ENCODE peak calls at places on chromosome 6, in four cellular contexts. Q is SK-N-SH, Y is GM12878, V is HepG2. I is an unnamed sample.
A peak's percentile ranks its signal among the peaks of the same experiment; 100 is the strongest.

GRCh38 chr6:167000759-167001158 is 1.6 kb downstream of the CEP43 start:
- DNase-seq in Q (no peak), Y (no peak), V (no peak), I (no peak)

GRCh38 chr6:142902636-142903053 is 42.3 kb downstream of the HIVEP2 start:
- DNase-seq in Q (peak; percentile 19), Y (peak; percentile 67), V (peak; percentile 85), I (no peak)

GRCh38 chr6:157055863-157056262 is 267.5 kb downstream of the TMEM242 start:
- DNase-seq in Q (no peak), Y (no peak), V (no peak), I (no peak)

GRCh38 chr6:169045486-169045885 is 208.2 kb downstream of the THBS2 start:
- DNase-seq in Q (no peak), Y (no peak), V (no peak), I (no peak)

GRCh38 chr6:10420546-10421507 is 6.0 kb upstream of the TFAP2A start:
- DNase-seq in Q (no peak), Y (no peak), V (no peak), I (no peak)

GRCh38 chr6:120116343-120116742 is 766.8 kb upstream of the MAN1A1 start:
- DNase-seq in Q (no peak), Y (no peak), V (no peak), I (no peak)

GRCh38 chr6:113980937-113981554 is 10.1 kb upstream of the HDAC2 start:
- DNase-seq in Q (peak; percentile 67), Y (no peak), V (peak; percentile 45), I (peak; percentile 25)

GRCh38 chr6:89509719-89510339 is 76.9 kb downstream of the ANKRD6 start:
- DNase-seq in Q (peak; percentile 24), Y (no peak), V (peak; percentile 68), I (peak; percentile 14)

GRCh38 chr6:15620616-15621015 is 42.2 kb downstream of the DTNBP1 start:
- DNase-seq in Q (peak; percentile 10), Y (no peak), V (no peak), I (no peak)

GRCh38 chr6:2976571-2977085 is 5.3 kb upstream of the SERPINB6 start:
- DNase-seq in Q (no peak), Y (no peak), V (no peak), I (no peak)

GRCh38 chr6:100493206-100493888 is 28.6 kb upstream of the SIM1 start:
- DNase-seq in Q (no peak), Y (no peak), V (no peak), I (no peak)

GRCh38 chr6:31246051-31246495 is 25.8 kb downstream of the HLA-C start:
- DNase-seq in Q (no peak), Y (no peak), V (peak; percentile 68), I (no peak)
- TF ChIP-seq YY1 in Q (no peak), Y (no peak), V (no peak), I (no peak)

GRCh38 chr6:125981566-125982185 is 4.7 kb upstream of the TRMT11 start:
- DNase-seq in Q (no peak), Y (no peak), V (no peak), I (no peak)

GRCh38 chr6:125985522-125985921 is 818 bp upstream of the TRMT11 start:
- DNase-seq in Q (no peak), Y (no peak), V (peak; percentile 21), I (no peak)

GRCh38 chr6:125985967-125986294 is 409 bp upstream of the TRMT11 start:
- DNase-seq in Q (no peak), Y (no peak), V (no peak), I (no peak)

GRCh38 chr6:125984311-125984710 is 2.0 kb upstream of the TRMT11 start:
- DNase-seq in Q (no peak), Y (no peak), V (no peak), I (no peak)

DNA sequence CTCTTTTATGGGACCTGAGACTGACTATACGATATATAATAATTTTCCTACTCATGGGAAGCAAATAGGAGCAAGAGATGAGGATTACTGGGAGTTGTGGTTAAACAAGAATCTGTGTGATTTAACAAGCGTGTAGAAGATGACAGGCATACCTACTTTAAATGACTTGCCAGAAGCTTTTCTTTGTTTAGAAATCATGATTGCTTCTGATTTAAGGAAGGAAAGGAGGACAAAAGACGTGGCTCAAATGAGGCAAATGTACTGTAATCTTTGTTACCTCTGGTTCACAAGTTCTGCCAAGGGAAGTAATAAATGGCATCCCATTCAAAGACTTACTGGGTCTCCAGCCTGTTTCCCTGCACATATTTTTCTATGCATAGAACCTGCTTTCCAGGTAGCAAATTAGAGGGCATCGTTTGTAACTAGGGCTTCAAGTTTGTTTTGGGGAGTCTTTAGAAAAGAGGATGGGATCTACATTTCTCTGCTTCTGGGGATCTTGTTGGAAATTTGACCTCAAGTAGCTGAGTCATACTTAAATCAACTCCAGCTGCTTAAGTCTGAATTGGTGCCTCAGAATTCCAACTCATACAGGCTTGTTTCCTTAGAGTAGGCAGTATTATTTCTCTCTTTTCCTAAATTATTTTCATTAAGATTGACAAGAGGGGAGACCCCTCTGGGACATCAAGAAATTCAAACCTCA is 2.9 kb upstream of the TRMT11 start:
- DNase-seq in Q (no peak), Y (no peak), V (no peak), I (no peak)
- TF ChIP-seq MXI1 in Q (no peak), Y (no peak), V (no peak), I (no peak)

GRCh38 chr6:17227403-17227802 is 53.8 kb upstream of the RBM24 start:
- DNase-seq in Q (no peak), Y (no peak), V (no peak), I (no peak)

GRCh38 chr6:17224056-17224455 is 57.1 kb upstream of the RBM24 start:
- DNase-seq in Q (no peak), Y (no peak), V (no peak), I (no peak)

GRCh38 chr6:17226766-17227338 is 54.3 kb upstream of the RBM24 start:
- DNase-seq in Q (no peak), Y (no peak), V (no peak), I (no peak)

GRCh38 chr6:17226269-17226668 is 54.9 kb upstream of the RBM24 start:
- DNase-seq in Q (no peak), Y (no peak), V (no peak), I (no peak)

DNA sequence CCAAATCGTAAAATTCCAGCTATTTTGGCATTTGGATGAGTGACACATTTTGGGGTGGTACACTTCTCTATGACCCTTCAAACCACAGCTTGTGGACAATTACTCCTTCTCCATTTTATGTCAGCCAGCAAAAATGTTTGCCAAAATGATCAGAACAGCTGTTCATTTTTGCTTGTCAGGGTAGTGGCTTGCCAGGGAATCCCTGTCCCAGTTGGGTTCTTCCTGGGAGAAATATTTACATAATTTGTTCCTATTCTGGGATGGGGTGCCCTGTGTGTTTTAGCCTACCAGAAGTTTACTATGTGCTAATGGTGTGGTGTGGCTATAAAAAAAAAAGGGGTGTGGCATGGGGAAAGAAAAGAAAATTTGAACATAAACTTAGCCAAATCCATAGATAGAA is 55.4 kb upstream of the RBM24 start:
- DNase-seq in Q (no peak), Y (no peak), V (no peak), I (no peak)
- TF ChIP-seq YY1 in Q (no peak), Y (no peak), V (no peak), I (no peak)

DNA sequence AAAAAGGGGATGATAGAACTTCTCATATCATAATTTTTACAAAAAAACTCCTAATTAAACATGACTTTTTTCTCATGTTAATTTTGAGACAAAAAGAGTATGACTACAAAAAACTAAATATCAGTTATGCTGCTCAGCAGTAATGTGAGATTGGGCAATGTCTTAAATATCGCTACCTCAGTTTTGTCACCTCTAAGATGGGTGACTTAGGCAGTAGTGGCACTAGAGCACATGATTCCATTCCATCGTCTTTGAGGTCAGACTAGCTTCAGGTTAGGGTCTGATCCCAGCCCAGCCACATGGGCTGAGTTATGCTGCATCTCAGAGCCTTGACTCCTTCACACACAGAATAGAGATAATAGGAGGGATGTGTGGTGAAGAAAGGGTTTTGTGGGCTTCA is 11.0 kb downstream of the DCBLD1 start:
- DNase-seq in Q (no peak), Y (no peak), V (no peak), I (no peak)
- TF ChIP-seq MXI1 in Q (no peak), Y (no peak), V (no peak), I (no peak)